ENCODE peak calls at places on chromosome 13, in ten cellular contexts. E is GM04503; H is CD4-positive, alpha-beta memory T cell; T is stimulated activated CD4-positive, alpha-beta T cell treated with anti-CD3 and anti-CD28 coated beads, Interleukin-12 subunit alpha, Interleukin-12 subunit beta, amount 100 ng/mL, for 24 hours; A is NCI-H2081; J is Daoy; V is neural crest cell; O is anterior cingulate cortex; S is heart left ventricle; F is LNCaP clone FGC. Z is an unnamed sample.
A peak's percentile ranks its signal among the peaks of the same experiment; 100 is the strongest.

GRCh38 chr13:104143760-104144406 is 1077.7 kb upstream of the SLC10A2 start:
- DNase-seq in E (no peak), H (no peak), T (no peak), A (peak; percentile 86), J (peak; percentile 5), V (no peak), O (no peak), S (no peak), F (peak; percentile 40), Z (no peak)

GRCh38 chr13:50646070-50646469 is 197.4 kb downstream of the DLEU7 start:
- DNase-seq in E (no peak), H (no peak), T (no peak), A (no peak), J (peak; percentile 13), V (no peak), O (no peak), S (no peak), F (no peak), Z (no peak)

GRCh38 chr13:95319551-95320274 is 18.5 kb upstream of the ABCC4 start:
- DNase-seq in E (no peak), H (no peak), T (no peak), A (no peak), J (no peak), V (no peak), O (no peak), S (no peak), F (no peak), Z (no peak)

GRCh38 chr13:28138012-28138755 is at the start of gene PAN3:
- DNase-seq in E (peak; percentile 36), H (peak; percentile 94), T (peak; percentile 84), A (peak; percentile 87), J (peak; percentile 91), V (peak; percentile 88), O (peak; percentile 87), S (peak; percentile 98), F (peak; percentile 58), Z (peak; percentile 88)

GRCh38 chr13:28022848-28023518 is 34.5 kb upstream of the URAD start:
- DNase-seq in E (no peak), H (no peak), T (no peak), A (no peak), J (no peak), V (peak; percentile 1), O (no peak), S (no peak), F (no peak), Z (no peak)

GRCh38 chr13:75308222-75308621 is 173.7 kb downstream of the TBC1D4 start:
- DNase-seq in E (no peak), H (no peak), T (no peak), A (no peak), J (no peak), V (no peak), O (no peak), S (no peak), F (no peak), Z (no peak)

GRCh38 chr13:26985285-26985878 is 186.2 kb downstream of the USP12 start:
- DNase-seq in E (peak; percentile 16), H (peak; percentile 66), T (peak; percentile 51), A (peak; percentile 71), J (peak; percentile 75), V (peak; percentile 65), O (peak; percentile 56), S (no peak), F (peak; percentile 58), Z (peak; percentile 87)

GRCh38 chr13:106567421-106568224 is at the start of gene ARGLU1:
- DNase-seq in E (no peak), H (peak; percentile 93), T (peak; percentile 90), A (peak; percentile 92), J (peak; percentile 90), V (peak; percentile 97), O (peak; percentile 91), S (peak; percentile 97), F (peak; percentile 56), Z (peak; percentile 95)